ENCODE peak calls at places on chromosomes 1 and 21, in ten cellular contexts. K is IMR-90, R is uterus, E is right lobe of liver, L is sigmoid colon, A is HCT116, C is stomach, F is prostate gland, D is heart left ventricle, X is suprapubic skin. Z is an unnamed sample.
A peak's percentile ranks its signal among the peaks of the same experiment; 100 is the strongest.

GRCh38 chr21:35603471-35603870 is 456.9 kb downstream of the SETD4 start:
- DNase-seq in K (no peak), R (no peak), E (no peak), L (no peak), A (no peak), C (no peak), F (no peak), D (no peak), X (no peak), Z (no peak)

GRCh38 chr1:117067528-117068370 is 7.6 kb downstream of the TTF2 start:
- DNase-seq in K (peak; percentile 70), R (peak; percentile 54), E (peak; percentile 61), L (peak; percentile 79), A (peak; percentile 18), C (peak; percentile 65), F (peak; percentile 34), D (peak; percentile 53), X (no peak), Z (no peak)

GRCh38 chr1:111275079-111275478 is 15.6 kb upstream of the CHIA start:
- DNase-seq in K (peak; percentile 31), R (no peak), E (no peak), L (peak; percentile 84), A (no peak), C (no peak), F (no peak), D (peak; percentile 81), X (peak; percentile 86), Z (no peak)

GRCh38 chr1:9621032-9621431 is 30.5 kb upstream of the PIK3CD start:
- DNase-seq in K (no peak), R (no peak), E (no peak), L (no peak), A (no peak), C (no peak), F (no peak), D (no peak), X (no peak), Z (no peak)

GRCh38 chr1:171877711-171878110 is 36.4 kb downstream of the DNM3 start:
- DNase-seq in K (no peak), R (no peak), E (no peak), L (no peak), A (no peak), C (no peak), F (no peak), D (no peak), X (no peak), Z (no peak)

GRCh38 chr21:18369115-18369514 is 34.5 kb downstream of the TMPRSS15 start:
- DNase-seq in K (no peak), R (no peak), E (no peak), L (no peak), A (no peak), C (no peak), F (no peak), D (no peak), X (no peak), Z (no peak)

GRCh38 chr21:15874610-15875009 is 144.8 kb downstream of the USP25 start:
- DNase-seq in K (peak; percentile 55), R (no peak), E (no peak), L (no peak), A (no peak), C (no peak), F (no peak), D (no peak), X (no peak), Z (no peak)

GRCh38 chr1:212457740-212458338 is 25.1 kb downstream of the NENF start:
- DNase-seq in K (peak; percentile 37), R (no peak), E (no peak), L (no peak), A (peak; percentile 48), C (peak; percentile 39), F (no peak), D (no peak), X (no peak), Z (no peak)

GRCh38 chr1:30329802-30330557 is 393.4 kb downstream of the MATN1 start:
- DNase-seq in K (no peak), R (no peak), E (peak; percentile 31), L (no peak), A (no peak), C (peak; percentile 14), F (no peak), D (no peak), X (no peak), Z (no peak)

GRCh38 chr1:200971428-200971903 is 52.0 kb downstream of the KIF21B start:
- DNase-seq in K (no peak), R (no peak), E (no peak), L (no peak), A (no peak), C (no peak), F (no peak), D (no peak), X (no peak), Z (no peak)

GRCh38 chr21:37742115-37742514 is 174.1 kb downstream of the KCNJ6 start:
- DNase-seq in K (no peak), R (no peak), E (no peak), L (no peak), A (no peak), C (no peak), F (no peak), D (no peak), X (no peak), Z (no peak)

DNA sequence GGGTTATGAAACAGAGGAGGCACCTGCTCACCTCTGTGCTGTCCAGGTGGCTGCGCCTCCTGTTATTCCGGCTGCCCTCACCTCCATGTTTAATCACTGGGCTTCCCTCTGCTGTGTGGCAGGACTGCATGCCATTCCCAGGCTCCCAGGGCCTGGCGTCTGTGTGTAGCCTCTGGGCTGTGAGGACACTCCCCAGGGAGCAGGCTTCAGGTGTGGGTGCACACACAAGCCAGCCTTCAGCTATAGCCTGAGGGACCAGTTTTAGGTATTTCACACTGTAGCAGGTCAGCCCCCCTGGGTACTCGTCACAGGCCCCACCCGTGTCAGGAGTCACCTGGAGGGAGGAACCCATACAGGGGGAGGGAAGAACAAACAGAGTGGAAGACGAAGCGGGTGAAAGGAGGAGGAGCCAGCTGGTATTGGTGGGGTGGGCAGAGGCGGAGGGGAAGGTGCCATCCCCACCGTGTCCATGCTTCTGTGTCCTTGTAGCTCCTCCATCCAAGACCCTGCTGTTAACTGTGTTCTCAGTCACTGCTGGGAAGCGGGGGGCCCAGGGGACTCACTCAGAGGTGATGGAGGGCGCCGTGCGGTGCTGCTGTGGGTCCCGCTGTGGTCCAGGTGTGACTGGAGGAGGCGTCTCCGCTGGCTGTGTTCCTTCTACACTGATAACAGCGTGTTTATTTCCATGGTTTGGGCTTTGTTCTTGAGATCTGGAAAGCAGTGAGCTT is 158.6 kb downstream of the PGBD5 start:
- DNase-seq in K (no peak), R (no peak), E (no peak), L (no peak), A (no peak), C (peak; percentile 57), F (no peak), D (no peak), X (no peak), Z (no peak)
- H3K36me3 ChIP-seq in K (peaks cover 52% of the 10 kb centered on the region), R (no peaks in the 10 kb centered on the region), E (peaks cover 34% of the 10 kb centered on the region), L (peaks cover 6% of the 10 kb centered on the region), A (no peaks in the 10 kb centered on the region), C (peaks cover 68% of the 10 kb centered on the region), F (no peaks in the 10 kb centered on the region), D (peaks cover 12% of the 10 kb centered on the region), X (peaks cover 72% of the 10 kb centered on the region), Z (peaks cover 25% of the 10 kb centered on the region)

GRCh38 chr1:23558140-23558871 is 995 bp downstream of the ID3 start:
- DNase-seq in K (peak; percentile 48), R (peak; percentile 53), E (peak; percentile 68), L (peak; percentile 72), A (peak; percentile 54), C (peak; percentile 73), F (peak; percentile 52), D (peak; percentile 75), X (no peak), Z (no peak)
- TF ChIP-seq POLR2A in K (peak; percentile 18), R (no peak), E (no peak), L (no peak), A (no peak), C (no peak), F (peak; percentile 48), D (no peak), X (no peak), Z (no peak)

DNA sequence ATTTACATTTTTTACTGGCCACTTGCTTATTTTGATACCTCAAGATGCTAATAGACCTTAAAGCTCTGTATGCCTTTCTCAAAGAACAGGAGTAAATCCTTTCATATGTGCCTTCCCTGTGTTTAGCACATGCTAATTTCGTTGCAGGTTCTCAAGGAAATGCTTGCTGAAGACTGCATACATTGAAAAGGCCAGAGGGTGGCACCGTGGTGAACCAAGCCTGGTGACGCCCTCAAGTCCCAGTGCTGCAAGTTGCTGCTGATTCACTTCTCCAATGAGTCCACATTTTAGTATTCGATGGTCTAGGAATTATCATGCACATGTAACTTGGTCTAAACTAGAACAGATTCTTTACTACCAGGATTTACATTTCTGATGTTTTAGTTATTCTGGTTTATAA is 94.1 kb downstream of the CLDN17 start:
- DNase-seq in K (no peak), R (no peak), E (no peak), L (no peak), A (no peak), C (peak; percentile 27), F (peak; percentile 37), D (no peak), X (no peak), Z (no peak)
- TF ChIP-seq CTCF in K (no peak), R (no peak), E (no peak), L (no peak), A (no peak), C (no peak), F (no peak), D (peak; percentile 31), X (peak; percentile 6), Z (peak; percentile 47)

GRCh38 chr1:45960930-45961715 is 157.7 kb downstream of the MAST2 start:
- DNase-seq in K (no peak), R (no peak), E (no peak), L (no peak), A (no peak), C (no peak), F (no peak), D (no peak), X (no peak), Z (no peak)

GRCh38 chr1:45953934-45954333 is 150.5 kb downstream of the MAST2 start:
- DNase-seq in K (peak; percentile 45), R (no peak), E (no peak), L (no peak), A (no peak), C (no peak), F (no peak), D (no peak), X (no peak), Z (no peak)

GRCh38 chr1:45957684-45958083 is 154.3 kb downstream of the MAST2 start:
- DNase-seq in K (no peak), R (no peak), E (no peak), L (no peak), A (no peak), C (no peak), F (no peak), D (no peak), X (no peak), Z (no peak)

GRCh38 chr1:45954401-45954847 is 151.0 kb downstream of the MAST2 start:
- DNase-seq in K (peak; percentile 82), R (no peak), E (no peak), L (no peak), A (peak; percentile 4), C (no peak), F (peak; percentile 22), D (no peak), X (no peak), Z (no peak)

DNA sequence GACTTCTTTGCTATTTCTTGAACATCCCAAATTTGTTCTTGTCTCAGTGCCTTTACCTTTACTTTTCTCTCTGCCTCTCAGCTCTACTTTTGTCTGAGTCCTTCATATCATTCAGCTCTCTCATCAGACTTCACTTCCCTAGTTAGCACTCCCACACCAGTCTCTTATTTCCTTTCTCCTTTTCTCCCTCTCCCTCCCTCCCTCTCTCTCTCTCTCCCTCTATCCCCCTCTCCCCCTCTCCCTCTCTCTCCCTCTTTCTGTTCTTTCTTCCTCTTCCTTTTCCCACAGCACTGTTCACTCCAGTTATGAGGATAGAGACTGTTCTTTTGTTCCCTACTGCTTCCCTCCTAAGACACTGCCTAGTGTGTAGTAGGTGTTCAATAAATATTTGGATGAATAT is 154.9 kb downstream of the MAST2 start:
- DNase-seq in K (no peak), R (no peak), E (no peak), L (no peak), A (no peak), C (no peak), F (no peak), D (no peak), X (no peak), Z (no peak)
- H3K36me3 ChIP-seq in K (peaks cover 5% of the 10 kb centered on the region), R (no peaks in the 10 kb centered on the region), E (no peaks in the 10 kb centered on the region), L (no peaks in the 10 kb centered on the region), A (no peaks in the 10 kb centered on the region), C (peaks cover 7% of the 10 kb centered on the region), F (no peaks in the 10 kb centered on the region), D (no peaks in the 10 kb centered on the region), X (peaks cover 5% of the 10 kb centered on the region), Z (no peaks in the 10 kb centered on the region)